ENCODE peak calls at places on chromosomes 5 and 9, in ten cellular contexts. U is activated CD8-positive, alpha-beta memory T cell treated with anti-CD3 and anti-CD28 coated beads, Interleukin-2, amount 10 ng/mL, durations not matched to agents 7 days and 5 days; W is activated T-cell treated with anti-CD3 and anti-CD28 coated beads, Interleukin-2, amount 50 U/mL, for 72 hours; O is Peyer's patch; G is stimulated activated CD4-positive, alpha-beta T cell treated with anti-CD3 and anti-CD28 coated beads, Interleukin-1b, Interleukin-23, amount 100 ng/mL, for 4 hours; Q is activated T-helper 9 cell treated with anti-CD3 and anti-CD28 coated beads, Interleukin-2, amount 50 U/mL, for 16 hours; K is dermis microvascular lymphatic vessel endothelial cell; T is osteoblast; J is ACHN; B is EL. I is an unnamed sample.

GRCh38 chr9:97076238-97076637 is 37.3 kb upstream of the CTSV start:
- DNase-seq in U (no peak), W (no peak), O (no peak), G (no peak), Q (no peak), K (no peak), T (no peak), J (no peak), B (no peak), I (no peak)

GRCh38 chr9:10835791-10836463 is 223.1 kb upstream of the PTPRD start:
- DNase-seq in U (no peak), W (no peak), O (no peak), G (no peak), Q (no peak), K (no peak), T (no peak), J (no peak), B (no peak), I (no peak)

GRCh38 chr5:170287532-170287931 is 10.0 kb downstream of the LCP2 start:
- DNase-seq in U (no peak), W (no peak), O (no peak), G (no peak), Q (no peak), K (no peak), T (no peak), J (no peak), B (no peak), I (peak)

GRCh38 chr5:9398227-9398626 is 147.6 kb downstream of the SEMA5A start:
- DNase-seq in U (no peak), W (no peak), O (no peak), G (no peak), Q (no peak), K (no peak), T (no peak), J (no peak), B (no peak), I (no peak)

GRCh38 chr5:95940758-95941682 is 20.6 kb downstream of the ELL2 start:
- DNase-seq in U (no peak), W (no peak), O (no peak), G (no peak), Q (no peak), K (no peak), T (no peak), J (no peak), B (peak), I (no peak)

GRCh38 chr9:137423810-137424291 is 658 bp downstream of the NOXA1 start:
- DNase-seq in U (no peak), W (peak), O (peak), G (no peak), Q (no peak), K (no peak), T (peak), J (peak), B (peak), I (peak)

GRCh38 chr5:172858511-172858989 is 24.5 kb downstream of the ERGIC1 start:
- DNase-seq in U (no peak), W (no peak), O (peak), G (no peak), Q (no peak), K (no peak), T (peak), J (no peak), B (peak), I (no peak)

GRCh38 chr9:3830296-3830695 is 304.5 kb upstream of the RFX3 start:
- DNase-seq in U (no peak), W (no peak), O (no peak), G (no peak), Q (no peak), K (no peak), T (no peak), J (no peak), B (no peak), I (no peak)

GRCh38 chr5:92758552-92758951 is 822.5 kb downstream of the NR2F1-AS1 start:
- DNase-seq in U (no peak), W (no peak), O (no peak), G (no peak), Q (no peak), K (no peak), T (peak), J (no peak), B (peak), I (no peak)

GRCh38 chr9:18865542-18865941 is 167.5 kb downstream of the SAXO1 start:
- DNase-seq in U (no peak), W (no peak), O (no peak), G (no peak), Q (no peak), K (no peak), T (no peak), J (no peak), B (no peak), I (no peak)

GRCh38 chr5:80237243-80237642 is 18.6 kb downstream of the SERINC5 start:
- DNase-seq in U (no peak), W (no peak), O (no peak), G (no peak), Q (no peak), K (no peak), T (no peak), J (no peak), B (no peak), I (no peak)

GRCh38 chr9:89755835-89756234 is 151.0 kb downstream of the GADD45G start:
- DNase-seq in U (no peak), W (no peak), O (no peak), G (no peak), Q (no peak), K (no peak), T (no peak), J (no peak), B (no peak), I (peak)

GRCh38 chr5:173094012-173094661 is 38.0 kb downstream of the CREBRF start:
- DNase-seq in U (no peak), W (no peak), O (no peak), G (no peak), Q (no peak), K (peak), T (no peak), J (no peak), B (peak), I (no peak)

GRCh38 chr9:110994771-110995241 is 43.5 kb downstream of the LPAR1 start:
- DNase-seq in U (no peak), W (no peak), O (no peak), G (no peak), Q (no peak), K (no peak), T (no peak), J (no peak), B (peak), I (no peak)

GRCh38 chr9:133961226-133962165 is 30.6 kb downstream of the VAV2 start:
- DNase-seq in U (no peak), W (no peak), O (no peak), G (no peak), Q (no peak), K (no peak), T (no peak), J (no peak), B (no peak), I (no peak)

GRCh38 chr9:69086769-69087168 is 51.2 kb downstream of the FXN start:
- DNase-seq in U (no peak), W (no peak), O (no peak), G (no peak), Q (no peak), K (no peak), T (no peak), J (no peak), B (no peak), I (no peak)

GRCh38 chr5:52504584-52505240 is 283.0 kb upstream of the ITGA1 start:
- DNase-seq in U (no peak), W (no peak), O (no peak), G (no peak), Q (no peak), K (no peak), T (peak), J (no peak), B (no peak), I (no peak)

I was measured in left ventricle myocardium inferior.